ENCODE peak calls at places on chromosomes 12 and 14, in four cellular contexts. S is T-helper 1 cell, G is T-cell, N is activated T-helper 1 cell treated with Interleukin-2 at 50 U/mL for 16 hours. E is an unnamed sample.

GRCh38 chr12:127381043-127381668 is 885.8 kb upstream of the TMEM132C start:
- DNase-seq in S (peak), G (no peak), N (no peak), E (no peak)

GRCh38 chr14:105150026-105150367 is 18.6 kb downstream of the JAG2 start:
- DNase-seq in S (no peak), G (no peak), N (no peak), E (no peak)

GRCh38 chr12:62438098-62438692 is 28.4 kb upstream of the MON2 start:
- DNase-seq in S (peak), G (peak), N (no peak), E (no peak)

GRCh38 chr14:32457213-32457920 is 128.3 kb downstream of the AKAP6 start:
- DNase-seq in S (no peak), G (no peak), N (no peak), E (no peak)

GRCh38 chr12:127893875-127894635 is 372.9 kb upstream of the TMEM132C start:
- DNase-seq in S (no peak), G (no peak), N (no peak), E (no peak)

GRCh38 chr12:47184813-47185212 is 105.1 kb upstream of the AMIGO2 start:
- DNase-seq in S (no peak), G (no peak), N (no peak), E (no peak)

GRCh38 chr12:28159688-28160087 is 30.6 kb upstream of the CCDC91 start:
- DNase-seq in S (no peak), G (no peak), N (no peak), E (no peak)

GRCh38 chr12:1916396-1917171 is 1.9 kb downstream of the CACNA2D4 start:
- DNase-seq in S (no peak), G (no peak), N (no peak), E (no peak)

E was measured in effector memory CD4-positive, alpha-beta T cell.